ENCODE peak calls at places on chromosomes 16 and 17, in five cellular contexts. A is tibial artery; P is CD8-positive, alpha-beta T cell; N is heart right ventricle; X is activated B cell treated with CpG ODN at 0.5 μM for 24 hours. E is an unnamed sample.

GRCh38 chr16:4767872-4768548 is 1.0 kb upstream of the ZNF500 start:
- DNase-seq in X (no peak), A (peak), P (no peak), N (no peak), E (no peak)

GRCh38 chr16:13839577-13839976 is 80.4 kb upstream of the ERCC4 start:
- DNase-seq in A (no peak), X (no peak), P (no peak), N (no peak), E (no peak)

GRCh38 chr16:74107795-74108610 is 188.6 kb upstream of the PSMD7 start:
- DNase-seq in N (no peak), X (no peak), A (no peak), P (peak), E (peak)

GRCh38 chr16:86044241-86044671 is 145.3 kb downstream of the IRF8 start:
- DNase-seq in X (peak), A (no peak), N (peak), P (peak), E (peak)

GRCh38 chr16:27729516-27730304 is 179.8 kb downstream of the KATNIP start:
- DNase-seq in N (no peak), P (no peak), A (no peak), X (no peak), E (no peak)

GRCh38 chr17:61388561-61389356 is 10.9 kb upstream of the TBX2 start:
- DNase-seq in P (no peak), N (no peak), X (no peak), A (no peak), E (no peak)

GRCh38 chr16:88387941-88388627 is 5.3 kb downstream of the ZNF469 start:
- DNase-seq in N (peak), A (peak), P (no peak), X (no peak), E (no peak)

GRCh38 chr17:70235252-70235651 is 65.9 kb downstream of the KCNJ2 start:
- DNase-seq in P (no peak), A (no peak), X (no peak), N (no peak), E (no peak)

DNA sequence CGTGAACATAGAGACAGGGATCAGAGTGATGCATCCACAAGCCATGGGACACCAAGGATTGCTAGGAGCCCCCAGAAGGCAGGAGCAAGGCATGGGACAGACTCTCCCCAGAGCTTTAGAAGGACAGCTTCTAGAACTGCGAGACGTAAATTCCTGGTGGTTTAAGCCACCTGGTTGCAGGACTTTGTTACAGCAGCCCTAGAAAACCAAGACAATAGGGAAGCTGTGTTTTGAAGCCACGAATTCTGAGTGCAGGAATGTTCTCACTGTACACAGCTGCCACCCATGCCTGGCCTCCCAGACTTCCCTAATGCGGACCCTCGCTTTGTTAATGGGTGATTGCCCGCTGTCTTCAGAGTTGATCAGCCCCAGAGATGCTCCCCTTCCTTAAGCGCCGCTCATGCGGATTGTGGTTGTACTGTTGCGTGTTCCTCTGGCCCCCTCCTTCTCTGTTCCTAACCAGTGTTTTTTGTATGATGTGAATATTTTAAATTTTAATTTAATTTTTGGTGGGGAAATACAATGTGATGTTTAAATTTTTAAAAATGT is 177.1 kb downstream of the MSI2 start:
- DNase-seq in A (no peak), P (no peak), X (no peak), N (no peak), E (no peak)
- TF ChIP-seq CTCF in A (no peak), P (no peak), X (no peak), N (no peak), E (no peak)

GRCh38 chr17:81336930-81337325 is 41.8 kb upstream of the SLC38A10 start:
- DNase-seq in X (no peak), P (no peak), N (no peak), A (no peak), E (no peak)

GRCh38 chr17:81339180-81339501 is 44.0 kb upstream of the SLC38A10 start:
- DNase-seq in P (no peak), A (no peak), X (no peak), N (no peak), E (no peak)

GRCh38 chr17:81339502-81340296 is 44.6 kb upstream of the SLC38A10 start:
- DNase-seq in N (no peak), A (no peak), X (no peak), P (no peak), E (no peak)

GRCh38 chr17:81337449-81337848 is 42.3 kb upstream of the SLC38A10 start:
- DNase-seq in P (no peak), N (no peak), X (no peak), A (no peak), E (no peak)

GRCh38 chr17:81338301-81339179 is 43.4 kb upstream of the SLC38A10 start:
- DNase-seq in A (no peak), P (no peak), X (no peak), N (no peak), E (no peak)
- TF ChIP-seq CTCF in A (no peak), P (no peak), X (no peak), N (no peak), E (peak)

GRCh38 chr17:42402121-42402516 is 13.9 kb upstream of the STAT3 start:
- DNase-seq in X (no peak), N (no peak), P (no peak), A (no peak), E (no peak)

GRCh38 chr17:42404326-42405055 is 16.2 kb upstream of the STAT3 start:
- DNase-seq in A (no peak), P (no peak), N (no peak), X (no peak), E (no peak)

GRCh38 chr17:42405076-42405475 is 16.8 kb upstream of the STAT3 start:
- DNase-seq in P (no peak), A (no peak), N (peak), X (no peak), E (no peak)

GRCh38 chr17:42405963-42406495 is 17.0 kb downstream of the CAVIN1 start:
- DNase-seq in A (peak), X (peak), N (peak), P (peak), E (peak)

GRCh38 chr17:42403150-42403549 is 14.9 kb upstream of the STAT3 start:
- DNase-seq in X (no peak), P (peak), A (no peak), N (no peak), E (no peak)
- TF ChIP-seq CTCF in X (no peak), P (peak), A (no peak), N (peak), E (peak)

DNA sequence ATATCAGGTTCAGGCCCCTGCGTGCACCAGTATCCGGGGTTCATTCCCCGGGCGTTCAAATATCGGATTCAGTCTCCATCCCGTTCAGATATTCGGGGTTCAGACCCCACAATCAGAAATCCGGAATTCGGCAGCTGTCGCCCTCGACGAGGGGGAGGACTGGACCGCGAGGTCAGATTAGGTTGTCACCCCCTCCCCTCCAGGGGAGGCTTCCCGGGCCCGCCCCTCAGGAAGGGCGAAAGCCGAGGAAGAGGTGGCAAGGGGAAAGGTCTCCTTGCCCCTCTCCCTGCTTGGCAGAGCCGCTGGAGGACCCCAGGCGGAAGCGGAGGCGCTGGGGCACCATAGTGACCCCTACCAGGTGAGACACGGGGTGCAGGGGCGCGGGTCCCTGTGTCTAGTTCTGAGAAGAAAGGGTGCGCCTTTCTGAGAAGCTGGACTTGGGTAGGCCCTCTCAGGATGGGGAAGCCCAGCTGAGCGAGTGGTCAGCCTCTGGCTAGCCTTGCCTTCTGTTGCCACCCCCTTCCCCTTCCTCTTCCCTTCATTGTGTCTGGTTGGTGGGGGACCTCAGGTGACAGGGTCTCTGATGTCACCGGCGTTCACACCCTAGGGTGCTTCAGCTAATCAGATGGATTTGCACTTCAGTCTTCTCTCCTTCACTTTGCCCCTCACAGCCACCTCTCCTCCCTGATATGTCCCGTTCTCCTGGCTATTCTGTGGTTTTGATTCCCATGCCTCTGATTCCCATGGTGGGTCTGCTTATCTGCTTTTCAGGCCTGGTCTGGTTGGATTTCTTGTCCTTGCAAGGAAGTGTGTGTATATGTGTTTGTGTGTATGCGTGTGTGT is 844 bp downstream of the TAOK2 start:
- DNase-seq in P (peak), N (peak), X (no peak), A (no peak), E (no peak)
- TF ChIP-seq CTCF in P (no peak), N (no peak), X (no peak), A (no peak), E (no peak)

GRCh38 chr17:65418622-65419021 is 142.8 kb downstream of the AXIN2 start:
- DNase-seq in P (no peak), N (no peak), X (no peak), A (no peak), E (no peak)

GRCh38 chr17:65417406-65418221 is 143.8 kb downstream of the AXIN2 start:
- DNase-seq in X (no peak), A (no peak), N (no peak), P (no peak), E (no peak)

DNA sequence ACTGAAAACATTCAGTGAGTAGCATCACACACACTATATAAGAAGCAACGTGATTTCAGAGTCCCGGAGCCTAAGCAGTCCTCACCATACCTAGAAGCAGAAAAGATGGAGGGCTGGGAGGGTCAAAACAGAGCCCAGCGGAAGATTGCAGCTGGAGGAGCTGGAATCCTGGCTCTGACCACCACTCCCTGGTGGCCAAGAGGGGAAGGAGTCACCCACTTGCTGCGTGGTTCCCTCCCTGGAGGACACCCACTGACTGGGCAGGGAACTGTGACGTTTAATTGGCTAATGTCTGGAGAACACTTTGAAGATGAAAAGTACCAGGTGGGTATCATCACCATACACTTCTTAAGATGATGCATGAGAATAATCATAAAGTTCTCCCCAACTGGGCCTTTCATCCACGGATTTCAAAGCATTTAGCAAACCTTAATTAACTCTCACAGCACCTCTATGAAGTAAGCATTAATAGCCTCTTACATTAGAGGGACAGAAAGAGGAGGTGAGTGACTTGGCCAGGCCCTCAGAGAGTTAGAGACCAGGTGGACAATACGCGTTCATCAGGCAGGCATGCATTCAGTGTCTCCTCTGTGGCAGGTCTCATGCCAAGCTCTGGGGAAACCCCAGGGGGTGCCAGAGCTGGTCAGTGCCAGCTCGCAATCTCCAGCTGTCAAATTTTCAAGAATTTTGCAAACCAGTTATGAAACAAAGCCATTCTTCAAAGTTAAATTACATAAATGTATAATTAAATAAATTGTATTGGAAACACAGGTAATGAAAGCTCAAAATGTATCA is 137.9 kb downstream of the AXIN2 start:
- DNase-seq in X (no peak), N (no peak), P (no peak), A (no peak), E (no peak)
- TF ChIP-seq CTCF in X (no peak), N (no peak), P (no peak), A (no peak), E (no peak)

GRCh38 chr16:56639045-56639444 is 579 bp downstream of the MT1A start:
- DNase-seq in N (no peak), X (no peak), P (no peak), A (no peak), E (no peak)

GRCh38 chr16:56643080-56643778 is 4.8 kb downstream of the MT1A start:
- DNase-seq in A (peak), P (peak), X (peak), N (peak), E (no peak)

GRCh38 chr16:56643833-56644232 is 5.4 kb downstream of the MT1A start:
- DNase-seq in A (no peak), N (no peak), P (no peak), X (no peak), E (no peak)

GRCh38 chr16:56640076-56640475 is 1.6 kb downstream of the MT1A start:
- DNase-seq in P (no peak), A (no peak), N (no peak), X (no peak), E (no peak)

GRCh38 chr16:56641166-56641565 is 2.7 kb downstream of the MT1A start:
- DNase-seq in A (no peak), N (no peak), X (no peak), P (no peak), E (no peak)
- TF ChIP-seq CTCF in A (no peak), N (no peak), X (no peak), P (no peak), E (no peak)

GRCh38 chr17:45396496-45397205 is 36.0 kb downstream of the ARHGAP27 start:
- DNase-seq in P (no peak), X (no peak), N (no peak), A (no peak), E (no peak)

GRCh38 chr17:45394001-45394912 is 38.4 kb downstream of the ARHGAP27 start:
- DNase-seq in A (no peak), X (no peak), N (no peak), P (no peak), E (no peak)

GRCh38 chr17:45395569-45396415 is 36.9 kb downstream of the ARHGAP27 start:
- DNase-seq in X (no peak), A (no peak), P (no peak), N (no peak), E (no peak)

GRCh38 chr17:45393477-45393876 is 39.2 kb downstream of the ARHGAP27 start:
- DNase-seq in P (no peak), A (no peak), N (no peak), X (no peak), E (no peak)

DNA sequence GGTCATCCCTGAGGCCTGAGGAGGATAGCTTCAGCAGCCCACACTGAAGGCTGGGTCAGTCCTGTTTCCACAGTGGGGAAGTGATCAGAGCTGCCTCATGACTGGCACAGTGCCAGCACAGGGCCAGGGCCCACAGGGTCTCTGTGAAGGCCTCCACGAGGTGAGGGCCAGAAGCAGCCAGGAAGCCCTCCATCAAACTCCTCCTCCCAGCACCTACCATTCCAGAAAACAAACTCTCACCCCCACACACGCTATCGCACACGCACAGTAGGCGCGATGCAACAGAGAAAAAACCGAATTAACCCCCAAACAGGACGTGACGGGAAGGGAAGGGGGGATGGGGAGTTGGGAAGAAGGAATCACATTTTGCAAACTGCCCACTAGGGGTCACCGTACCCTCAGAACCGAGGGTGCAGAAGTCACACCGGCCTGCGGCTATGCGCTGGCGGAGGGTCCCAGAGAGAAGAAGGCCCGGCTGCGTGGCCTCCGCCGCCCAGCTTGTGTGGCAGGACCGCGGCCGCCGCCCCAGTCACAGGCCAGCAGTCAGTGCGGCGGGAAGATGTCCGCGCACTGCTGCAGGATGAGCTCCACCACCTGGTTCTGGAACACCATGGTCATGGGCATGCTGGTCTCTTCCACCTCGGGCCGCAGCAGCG is 37.6 kb downstream of the ARHGAP27 start:
- DNase-seq in A (no peak), N (peak), P (peak), X (no peak), E (peak)
- TF ChIP-seq CTCF in A (peak), N (peak), P (peak), X (peak), E (peak)

DNA sequence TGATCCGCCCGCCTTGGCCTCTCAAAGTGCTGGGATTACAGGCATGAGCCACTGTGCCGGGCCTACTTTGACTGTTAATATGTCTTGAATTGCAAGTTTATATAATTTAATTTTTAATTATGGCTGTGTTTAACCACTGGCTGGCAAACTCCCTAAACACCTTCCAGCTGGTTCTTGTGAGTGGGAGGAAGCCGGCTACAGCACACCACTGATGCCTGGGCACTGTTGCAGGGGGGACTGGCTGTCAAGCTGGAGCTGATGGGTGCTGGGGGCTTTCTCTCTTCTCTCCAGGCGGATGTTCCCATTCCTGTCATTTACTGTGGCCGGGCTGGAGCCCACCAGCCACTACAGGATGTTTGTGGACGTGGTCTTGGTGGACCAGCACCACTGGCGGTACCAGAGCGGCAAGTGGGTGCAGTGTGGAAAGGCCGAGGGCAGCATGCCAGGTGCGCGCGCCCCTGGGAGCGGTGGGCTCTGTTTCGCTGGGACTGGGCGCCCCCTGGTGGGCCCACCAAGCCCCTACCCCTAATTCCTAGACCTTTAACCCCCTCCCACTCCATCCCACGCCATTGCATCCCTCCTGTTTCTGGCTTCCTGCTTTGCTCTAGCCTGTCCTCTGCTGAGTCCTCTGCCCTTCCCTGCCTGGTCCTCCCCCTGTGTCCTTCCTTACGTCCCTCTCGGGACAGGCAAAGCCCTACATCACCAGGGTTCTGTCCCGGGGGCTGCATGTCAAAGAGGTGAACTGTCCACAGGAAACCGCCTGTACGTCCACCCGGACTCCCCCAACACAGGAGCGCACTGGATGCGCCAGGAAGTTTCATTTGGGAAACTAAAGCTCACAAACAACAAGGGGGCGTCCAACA is 9.5 kb downstream of the TBX21 start:
- DNase-seq in X (peak), P (peak), A (no peak), N (peak), E (peak)
- TF ChIP-seq CTCF in X (no peak), P (peak), A (no peak), N (peak), E (peak)

GRCh38 chr17:45316271-45317112 is at the start of gene MAP3K14:
- DNase-seq in P (peak), X (peak), N (peak), A (peak), E (peak)
- TF ChIP-seq CTCF in P (peak), X (no peak), N (peak), A (peak), E (peak)